ENCODE peak calls at places on chromosomes 12 and 14, in five cellular contexts. One of them, this sample, is unnamed.

GRCh38 chr14:54348001-54348611 is 48.7 kb upstream of the CDKN3 start:
- DNase-seq in neuronal stem cell: peak; percentile 69
- DNase-seq in IMR-90: peak; percentile 47
- DNase-seq in H1: no peak
- DNase-seq in mesenchymal stem cell: peak; percentile 70
- DNase-seq in this sample: no peak

GRCh38 chr14:39264558-39264957 is 30.8 kb downstream of the MIA2 start:
- DNase-seq in neuronal stem cell: no peak
- DNase-seq in IMR-90: no peak
- DNase-seq in H1: no peak
- DNase-seq in mesenchymal stem cell: peak; percentile 15
- DNase-seq in this sample: no peak

GRCh38 chr14:36553650-36554260 is 28.7 kb downstream of the NKX2-8 start:
- DNase-seq in neuronal stem cell: peak; percentile 24
- DNase-seq in IMR-90: peak; percentile 51
- DNase-seq in H1: no peak
- DNase-seq in mesenchymal stem cell: peak; percentile 49
- DNase-seq in this sample: no peak

GRCh38 chr12:24246921-24247320 is 297.5 kb upstream of the SOX5 start:
- DNase-seq in neuronal stem cell: no peak
- DNase-seq in IMR-90: no peak
- DNase-seq in H1: no peak
- DNase-seq in mesenchymal stem cell: no peak
- DNase-seq in this sample: no peak

GRCh38 chr12:89947437-89948265 is 239.0 kb upstream of the ATP2B1 start:
- DNase-seq in neuronal stem cell: no peak
- DNase-seq in IMR-90: peak; percentile 95
- DNase-seq in H1: no peak
- DNase-seq in mesenchymal stem cell: peak; percentile 96
- DNase-seq in this sample: no peak

GRCh38 chr14:88621090-88621489 is 58.3 kb downstream of the ZC3H14 start:
- DNase-seq in neuronal stem cell: no peak
- DNase-seq in IMR-90: peak; percentile 21
- DNase-seq in H1: no peak
- DNase-seq in mesenchymal stem cell: no peak
- DNase-seq in this sample: no peak

GRCh38 chr12:91852646-91853045 is 293.0 kb downstream of the BTG1 start:
- DNase-seq in neuronal stem cell: no peak
- DNase-seq in IMR-90: no peak
- DNase-seq in H1: no peak
- DNase-seq in mesenchymal stem cell: peak; percentile 65
- DNase-seq in this sample: no peak

GRCh38 chr14:75141967-75142366 is 15.1 kb upstream of the NEK9 start:
- DNase-seq in neuronal stem cell: no peak
- DNase-seq in IMR-90: peak; percentile 56
- DNase-seq in H1: no peak
- DNase-seq in mesenchymal stem cell: peak; percentile 65
- DNase-seq in this sample: no peak

GRCh38 chr12:10562306-10562933 is 51.0 kb downstream of the MAGOHB start:
- DNase-seq in neuronal stem cell: peak; percentile 18
- DNase-seq in IMR-90: peak; percentile 54
- DNase-seq in H1: no peak
- DNase-seq in mesenchymal stem cell: peak; percentile 45
- DNase-seq in this sample: no peak

GRCh38 chr12:115802767-115803166 is 474.7 kb downstream of the MED13L start:
- DNase-seq in neuronal stem cell: no peak
- DNase-seq in IMR-90: no peak
- DNase-seq in H1: no peak
- DNase-seq in mesenchymal stem cell: no peak
- DNase-seq in this sample: no peak

GRCh38 chr12:123854918-123855317 is 92.8 kb downstream of the DNAH10 start:
- DNase-seq in neuronal stem cell: no peak
- DNase-seq in IMR-90: no peak
- DNase-seq in H1: no peak
- DNase-seq in mesenchymal stem cell: no peak
- DNase-seq in this sample: no peak

GRCh38 chr12:123907726-123908476 is 64.7 kb downstream of the CCDC92 start:
- DNase-seq in neuronal stem cell: no peak
- DNase-seq in IMR-90: no peak
- DNase-seq in H1: no peak
- DNase-seq in mesenchymal stem cell: peak; percentile 7
- DNase-seq in this sample: no peak

GRCh38 chr12:76409074-76409473 is 60.9 kb upstream of the BBS10 start:
- DNase-seq in neuronal stem cell: no peak
- DNase-seq in IMR-90: no peak
- DNase-seq in H1: no peak
- DNase-seq in mesenchymal stem cell: no peak
- DNase-seq in this sample: no peak

GRCh38 chr12:97650242-97650641 is 187.6 kb downstream of the RMST start:
- DNase-seq in neuronal stem cell: no peak
- DNase-seq in IMR-90: no peak
- DNase-seq in H1: no peak
- DNase-seq in mesenchymal stem cell: peak; percentile 65
- DNase-seq in this sample: no peak

GRCh38 chr12:46368138-46368537 is 4.4 kb downstream of the SLC38A2 start:
- DNase-seq in neuronal stem cell: no peak
- DNase-seq in IMR-90: no peak
- DNase-seq in H1: no peak
- DNase-seq in mesenchymal stem cell: no peak
- DNase-seq in this sample: no peak

GRCh38 chr12:95200128-95200973 is 16.9 kb downstream of the FGD6 start:
- DNase-seq in neuronal stem cell: no peak
- DNase-seq in IMR-90: no peak
- DNase-seq in H1: no peak
- DNase-seq in mesenchymal stem cell: peak; percentile 25
- DNase-seq in this sample: no peak

GRCh38 chr14:67335781-67336180 is 23.8 kb downstream of the ATP6V1D start:
- DNase-seq in neuronal stem cell: no peak
- DNase-seq in IMR-90: peak; percentile 27
- DNase-seq in H1: no peak
- DNase-seq in mesenchymal stem cell: peak; percentile 22
- DNase-seq in this sample: no peak

GRCh38 chr12:121366063-121366459 is 13.8 kb upstream of the ANAPC5 start:
- DNase-seq in neuronal stem cell: no peak
- DNase-seq in IMR-90: no peak
- DNase-seq in H1: no peak
- DNase-seq in mesenchymal stem cell: no peak
- DNase-seq in this sample: no peak

GRCh38 chr12:98754095-98754494 is 109.0 kb downstream of the APAF1 start:
- DNase-seq in neuronal stem cell: no peak
- DNase-seq in IMR-90: peak; percentile 77
- DNase-seq in H1: no peak
- DNase-seq in mesenchymal stem cell: peak; percentile 6
- DNase-seq in this sample: no peak

GRCh38 chr14:70096866-70097265 is 91.9 kb downstream of the SLC8A3 start:
- DNase-seq in neuronal stem cell: no peak
- DNase-seq in IMR-90: peak; percentile 14
- DNase-seq in H1: no peak
- DNase-seq in mesenchymal stem cell: no peak
- DNase-seq in this sample: peak; percentile 60

GRCh38 chr12:58576071-58576470 is 344.2 kb downstream of the LRIG3 start:
- DNase-seq in neuronal stem cell: no peak
- DNase-seq in IMR-90: peak; percentile 7
- DNase-seq in H1: no peak
- DNase-seq in mesenchymal stem cell: no peak
- DNase-seq in this sample: no peak

GRCh38 chr14:36848213-36848612 is 186.6 kb downstream of the PAX9 start:
- DNase-seq in neuronal stem cell: no peak
- DNase-seq in IMR-90: no peak
- DNase-seq in H1: no peak
- DNase-seq in mesenchymal stem cell: no peak
- DNase-seq in this sample: no peak

GRCh38 chr14:34875031-34875922 is at the start of gene BAZ1A:
- DNase-seq in neuronal stem cell: peak; percentile 61
- DNase-seq in IMR-90: peak; percentile 91
- DNase-seq in H1: no peak
- DNase-seq in mesenchymal stem cell: peak; percentile 97
- DNase-seq in this sample: peak; percentile 66

GRCh38 chr12:14841761-14842160 is 1.6 kb downstream of the ART4 start:
- DNase-seq in neuronal stem cell: no peak
- DNase-seq in IMR-90: peak; percentile 54
- DNase-seq in H1: no peak
- DNase-seq in mesenchymal stem cell: peak; percentile 72
- DNase-seq in this sample: no peak

GRCh38 chr12:32895688-32896437 is 714 bp downstream of the PKP2 start:
- DNase-seq in neuronal stem cell: no peak
- DNase-seq in IMR-90: no peak
- DNase-seq in H1: peak; percentile 62
- DNase-seq in mesenchymal stem cell: peak; percentile 13
- DNase-seq in this sample: peak; percentile 51

GRCh38 chr12:21330682-21331253 is 3.9 kb downstream of the SLCO1A2 start:
- DNase-seq in neuronal stem cell: peak; percentile 40
- DNase-seq in IMR-90: peak; percentile 0
- DNase-seq in H1: no peak
- DNase-seq in mesenchymal stem cell: peak; percentile 5
- DNase-seq in this sample: no peak

GRCh38 chr12:51863363-51863920 is 14.9 kb upstream of the FIGNL2 start:
- DNase-seq in neuronal stem cell: peak; percentile 58
- DNase-seq in IMR-90: no peak
- DNase-seq in H1: peak; percentile 64
- DNase-seq in mesenchymal stem cell: no peak
- DNase-seq in this sample: peak; percentile 50
- H3K14ac ChIP-seq in neuronal stem cell: no peak overlapping the region
- H3K14ac ChIP-seq in IMR-90: no peak overlapping the region
- H3K14ac ChIP-seq in H1: peak overlapping the region; percentile 11
- H3K14ac ChIP-seq in mesenchymal stem cell: no peak overlapping the region
- H3K14ac ChIP-seq in this sample: peak overlapping the region; percentile 44

GRCh38 chr12:62642509-62642908 is 175.9 kb downstream of the MON2 start:
- DNase-seq in neuronal stem cell: no peak
- DNase-seq in IMR-90: no peak
- DNase-seq in H1: no peak
- DNase-seq in mesenchymal stem cell: no peak
- DNase-seq in this sample: no peak
- H3K14ac ChIP-seq in neuronal stem cell: no peak overlapping the region
- H3K14ac ChIP-seq in IMR-90: no peak overlapping the region
- H3K14ac ChIP-seq in H1: no peak overlapping the region
- H3K14ac ChIP-seq in mesenchymal stem cell: no peak overlapping the region
- H3K14ac ChIP-seq in this sample: no peak overlapping the region

GRCh38 chr14:65258391-65258790 is 154.1 kb upstream of the FUT8 start:
- DNase-seq in neuronal stem cell: no peak
- DNase-seq in IMR-90: peak; percentile 79
- DNase-seq in H1: no peak
- DNase-seq in mesenchymal stem cell: peak; percentile 46
- DNase-seq in this sample: no peak

GRCh38 chr14:65255029-65255545 is 152.8 kb upstream of the MAX start:
- DNase-seq in neuronal stem cell: no peak
- DNase-seq in IMR-90: peak; percentile 82
- DNase-seq in H1: no peak
- DNase-seq in mesenchymal stem cell: peak; percentile 63
- DNase-seq in this sample: no peak

GRCh38 chr14:65257405-65257804 is 155.1 kb upstream of the MAX start:
- DNase-seq in neuronal stem cell: no peak
- DNase-seq in IMR-90: no peak
- DNase-seq in H1: no peak
- DNase-seq in mesenchymal stem cell: no peak
- DNase-seq in this sample: no peak

GRCh38 chr14:65255583-65256443 is 153.5 kb upstream of the MAX start:
- DNase-seq in neuronal stem cell: no peak
- DNase-seq in IMR-90: no peak
- DNase-seq in H1: peak; percentile 84
- DNase-seq in mesenchymal stem cell: peak; percentile 22
- DNase-seq in this sample: peak; percentile 96

DNA sequence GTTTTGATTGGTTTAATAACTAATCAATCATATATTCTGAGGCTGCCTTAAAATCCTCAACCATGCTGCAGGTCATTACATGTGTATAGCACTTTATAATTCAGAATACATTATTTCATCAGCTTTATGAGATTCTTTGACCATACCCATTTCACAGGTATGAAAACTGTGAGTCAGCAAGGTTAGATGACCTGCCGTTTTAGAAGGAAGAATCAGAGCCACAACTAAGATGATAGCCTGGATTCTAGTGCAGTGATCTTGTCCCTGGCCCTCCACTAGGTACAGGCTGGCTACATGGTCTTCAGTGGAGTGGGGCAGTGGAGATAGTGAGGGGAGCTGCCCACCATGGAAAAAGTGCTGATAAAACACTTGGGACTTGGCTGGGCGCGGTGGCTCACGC is 154.4 kb upstream of the MAX start:
- DNase-seq in neuronal stem cell: no peak
- DNase-seq in IMR-90: no peak
- DNase-seq in H1: no peak
- DNase-seq in mesenchymal stem cell: no peak
- DNase-seq in this sample: no peak
- H3K14ac ChIP-seq in neuronal stem cell: no peak overlapping the region
- H3K14ac ChIP-seq in IMR-90: no peak overlapping the region
- H3K14ac ChIP-seq in H1: no peak overlapping the region
- H3K14ac ChIP-seq in mesenchymal stem cell: no peak overlapping the region
- H3K14ac ChIP-seq in this sample: no peak overlapping the region

DNA sequence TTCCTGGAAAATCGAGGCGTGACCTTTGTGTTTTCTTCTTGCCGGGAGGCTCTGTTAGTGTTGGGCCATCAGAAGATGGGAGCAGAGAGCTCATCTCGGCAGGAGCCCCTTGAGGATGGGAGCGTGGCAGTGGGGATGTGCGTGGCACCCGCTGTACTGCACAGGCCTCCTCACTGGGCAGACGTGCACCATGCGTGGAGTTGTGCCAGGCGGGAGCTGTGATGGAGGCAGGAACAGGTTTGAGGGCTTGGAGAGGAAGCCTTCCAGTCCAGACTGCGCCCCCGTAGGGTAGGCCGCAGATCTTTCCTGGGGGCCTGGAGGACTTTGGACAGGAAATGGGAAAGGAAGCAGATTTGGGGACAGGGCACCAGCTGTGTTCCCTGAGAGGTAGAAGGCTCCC is 197.5 kb downstream of the TSPAN9 start:
- DNase-seq in neuronal stem cell: no peak
- DNase-seq in IMR-90: no peak
- DNase-seq in H1: no peak
- DNase-seq in mesenchymal stem cell: no peak
- DNase-seq in this sample: no peak
- H3K14ac ChIP-seq in neuronal stem cell: no peak overlapping the region
- H3K14ac ChIP-seq in IMR-90: no peak overlapping the region
- H3K14ac ChIP-seq in H1: no peak overlapping the region
- H3K14ac ChIP-seq in mesenchymal stem cell: no peak overlapping the region
- H3K14ac ChIP-seq in this sample: no peak overlapping the region

GRCh38 chr12:94172031-94172430 is 23.7 kb downstream of the PLXNC1 start:
- DNase-seq in neuronal stem cell: no peak
- DNase-seq in IMR-90: peak; percentile 46
- DNase-seq in H1: no peak
- DNase-seq in mesenchymal stem cell: peak; percentile 87
- DNase-seq in this sample: no peak

GRCh38 chr12:94169966-94170689 is 21.8 kb downstream of the PLXNC1 start:
- DNase-seq in neuronal stem cell: no peak
- DNase-seq in IMR-90: no peak
- DNase-seq in H1: no peak
- DNase-seq in mesenchymal stem cell: peak; percentile 35
- DNase-seq in this sample: no peak

GRCh38 chr12:94169495-94169894 is 21.1 kb downstream of the PLXNC1 start:
- DNase-seq in neuronal stem cell: no peak
- DNase-seq in IMR-90: no peak
- DNase-seq in H1: no peak
- DNase-seq in mesenchymal stem cell: no peak
- DNase-seq in this sample: no peak

GRCh38 chr12:94171595-94171930 is 23.2 kb downstream of the PLXNC1 start:
- DNase-seq in neuronal stem cell: no peak
- DNase-seq in IMR-90: peak; percentile 43
- DNase-seq in H1: no peak
- DNase-seq in mesenchymal stem cell: peak; percentile 84
- DNase-seq in this sample: no peak

GRCh38 chr12:94170690-94171594 is 22.6 kb downstream of the PLXNC1 start:
- DNase-seq in neuronal stem cell: no peak
- DNase-seq in IMR-90: no peak
- DNase-seq in H1: no peak
- DNase-seq in mesenchymal stem cell: peak; percentile 52
- DNase-seq in this sample: peak; percentile 69
- H3K14ac ChIP-seq in neuronal stem cell: no peak overlapping the region
- H3K14ac ChIP-seq in IMR-90: peak overlapping the region; percentile 19
- H3K14ac ChIP-seq in H1: no peak overlapping the region
- H3K14ac ChIP-seq in mesenchymal stem cell: no peak overlapping the region
- H3K14ac ChIP-seq in this sample: no peak overlapping the region